ENCODE peak calls at places on chromosomes 1 and 21, in seven cellular contexts. R is stimulated activated CD4-positive, alpha-beta T cell treated with anti-CD3 and anti-CD28 coated beads, Interleukin-1b, Interleukin-23, amount 100 ng/mL, for 48 hours; S is EL; X is hippocampal formation; V is lower leg skin; W is HuH-7.5; H is NCI-H510A. A is an unnamed sample.

GRCh38 chr1:13783551-13783950 is 83.6 kb downstream of the PRDM2 start:
- DNase-seq in H (no peak), W (no peak), S (peak), V (no peak), X (no peak), R (no peak), A (no peak)

GRCh38 chr1:241411056-241411775 is 54.2 kb upstream of the RGS7 start:
- DNase-seq in R (no peak), V (no peak), S (peak), X (no peak), W (no peak), H (no peak), A (no peak)

GRCh38 chr1:25137521-25138395 is 94.5 kb downstream of the SYF2 start:
- DNase-seq in S (no peak), H (no peak), X (no peak), V (no peak), R (no peak), W (no peak), A (peak)

GRCh38 chr1:240878631-240879030 is 266.7 kb upstream of the GREM2 start:
- DNase-seq in X (no peak), H (no peak), R (no peak), S (no peak), V (no peak), W (no peak), A (no peak)

GRCh38 chr1:171566467-171566866 is 55.6 kb upstream of the MYOCOS start:
- DNase-seq in V (no peak), X (no peak), H (no peak), S (no peak), R (no peak), W (no peak), A (no peak)

GRCh38 chr1:243708210-243708609 is 141.8 kb downstream of the AKT3 start:
- DNase-seq in X (no peak), S (no peak), V (no peak), R (no peak), H (no peak), W (no peak), A (no peak)

GRCh38 chr1:161175771-161176453 is 1.4 kb downstream of the B4GALT3 start:
- DNase-seq in V (no peak), H (no peak), W (no peak), S (no peak), X (no peak), R (no peak), A (no peak)

GRCh38 chr1:54488065-54488750 is 59.8 kb upstream of the ACOT11 start:
- DNase-seq in H (peak), S (peak), X (peak), V (peak), R (peak), W (peak), A (peak)

GRCh38 chr1:186768906-186769305 is 59.8 kb upstream of the PLA2G4A start:
- DNase-seq in H (no peak), V (no peak), W (no peak), X (no peak), R (no peak), S (no peak), A (no peak)

GRCh38 chr1:183023601-183024351 is 556 bp downstream of the LAMC1 start:
- DNase-seq in R (peak), X (peak), S (peak), H (peak), V (peak), W (peak), A (peak)

GRCh38 chr1:221415626-221416025 is 326.3 kb downstream of the DUSP10 start:
- DNase-seq in X (no peak), H (no peak), W (no peak), S (no peak), V (no peak), R (no peak), A (no peak)

GRCh38 chr1:210505601-210506564 is 177.2 kb downstream of the HHAT start:
- DNase-seq in V (no peak), W (no peak), H (no peak), S (no peak), X (no peak), R (no peak), A (no peak)

GRCh38 chr1:164452549-164452948 is 106.4 kb upstream of the PBX1 start:
- DNase-seq in H (no peak), W (no peak), V (no peak), R (no peak), X (no peak), S (peak), A (no peak)

GRCh38 chr1:41493626-41494350 is 9.3 kb upstream of the EDN2 start:
- DNase-seq in V (no peak), H (no peak), X (no peak), W (no peak), S (no peak), R (no peak), A (no peak)

GRCh38 chr1:108012553-108012952 is 47.6 kb upstream of the VAV3 start:
- DNase-seq in H (no peak), X (no peak), W (no peak), V (no peak), R (no peak), S (no peak), A (no peak)

GRCh38 chr1:67052741-67053534 is 1.0 kb downstream of the SLC35D1 start:
- DNase-seq in W (peak), H (peak), R (peak), X (peak), V (peak), S (peak), A (peak)

GRCh38 chr21:28181730-28182129 is 810.9 kb downstream of the LTN1 start:
- DNase-seq in R (no peak), V (no peak), S (no peak), X (no peak), W (no peak), H (no peak), A (no peak)

GRCh38 chr1:230262867-230263572 is 163.1 kb downstream of the PGBD5 start:
- DNase-seq in W (no peak), R (no peak), H (no peak), V (peak), S (no peak), X (no peak), A (no peak)

GRCh38 chr21:19553930-19554615 is 1150.5 kb upstream of the TMPRSS15 start:
- DNase-seq in R (no peak), W (no peak), X (no peak), V (no peak), S (no peak), H (no peak), A (no peak)

GRCh38 chr1:22055463-22055862 is 3.0 kb downstream of the CDC42 start:
- DNase-seq in H (no peak), X (no peak), R (no peak), S (no peak), W (no peak), V (peak), A (no peak)

GRCh38 chr1:196209983-196210382 is 398.3 kb downstream of the KCNT2 start:
- DNase-seq in H (no peak), V (no peak), S (peak), R (no peak), X (no peak), W (no peak), A (no peak)

GRCh38 chr1:102891868-102892625 is 216.3 kb downstream of the COL11A1 start:
- DNase-seq in V (no peak), X (no peak), H (no peak), S (peak), R (no peak), W (no peak), A (no peak)

GRCh38 chr1:100972185-100972584 is 53.4 kb downstream of the DPH5 start:
- DNase-seq in S (peak), H (no peak), V (no peak), W (no peak), X (no peak), R (no peak), A (no peak)

GRCh38 chr1:97384294-97384952 is 536.4 kb downstream of the DPYD start:
- DNase-seq in X (no peak), H (no peak), W (no peak), R (no peak), S (peak), V (no peak), A (no peak)

GRCh38 chr1:24418898-24419628 is 3.5 kb downstream of the NIPAL3 start:
- DNase-seq in W (no peak), S (peak), H (peak), R (no peak), X (peak), V (no peak), A (no peak)

GRCh38 chr1:193729429-193729828 is 543.0 kb upstream of the B3GALT2 start:
- DNase-seq in S (peak), V (no peak), W (no peak), H (no peak), X (no peak), R (no peak), A (no peak)

GRCh38 chr1:204342310-204342709 is 17.4 kb downstream of the PLEKHA6 start:
- DNase-seq in R (no peak), H (no peak), V (no peak), W (no peak), X (no peak), S (no peak), A (no peak)

GRCh38 chr1:156476501-156477298 is 23.9 kb downstream of the MEF2D start:
- DNase-seq in R (peak), W (no peak), H (no peak), V (no peak), X (no peak), S (peak), A (no peak)

GRCh38 chr1:203057831-203058673 is 27.8 kb downstream of the MYOG start:
- DNase-seq in H (no peak), V (no peak), X (no peak), W (no peak), S (peak), R (no peak), A (no peak)

GRCh38 chr1:104987210-104987609 is 1237.5 kb downstream of the AMY1C start:
- DNase-seq in W (no peak), V (no peak), S (no peak), X (no peak), H (no peak), R (no peak), A (no peak)

GRCh38 chr1:66757740-66758139 is 5.5 kb downstream of the DYNLT5 start:
- DNase-seq in W (no peak), S (no peak), X (no peak), R (no peak), H (no peak), V (no peak), A (no peak)

GRCh38 chr1:219432966-219433365 is 179.9 kb downstream of the ZC3H11B start:
- DNase-seq in V (no peak), R (no peak), H (no peak), X (no peak), S (no peak), W (no peak), A (no peak)

GRCh38 chr1:230080834-230081233 is 13.8 kb downstream of the GALNT2 start:
- DNase-seq in S (no peak), W (no peak), V (no peak), R (no peak), H (no peak), X (no peak), A (no peak)

GRCh38 chr1:173210273-173210672 is 3.1 kb upstream of the TNFSF4 start:
- DNase-seq in H (no peak), R (no peak), W (no peak), X (no peak), V (no peak), S (no peak), A (no peak)

GRCh38 chr1:2204384-2205190 is 10.0 kb upstream of the FAAP20 start:
- DNase-seq in V (peak), R (no peak), W (peak), X (peak), S (peak), H (peak), A (no peak)

GRCh38 chr1:164907666-164908065 is 348.7 kb downstream of the PBX1 start:
- DNase-seq in R (no peak), S (no peak), H (no peak), W (no peak), X (no peak), V (no peak), A (no peak)

GRCh38 chr1:18110968-18111367 is 3.4 kb downstream of the IGSF21 start:
- DNase-seq in W (no peak), V (no peak), R (peak), X (peak), H (no peak), S (no peak), A (no peak)

GRCh38 chr21:36429672-36430546 is 44.7 kb downstream of the CHAF1B start:
- DNase-seq in R (peak), X (no peak), V (peak), S (peak), H (peak), W (peak), A (peak)

A was measured in stimulated activated effector memory CD8-positive, alpha-beta T cell treated with anti-CD3 and anti-CD28 coated beads, Interleukin-12 subunit alpha, Interleukin-12 subunit beta, amount 100 ng/mL, for 72 hours.